ENCODE peak calls at places on chromosomes 11 and 22, in seven cellular contexts. T is H1; U is H9; W is CD4-positive, CD25-positive, alpha-beta regulatory T cell; X is substantia nigra; O is right cardiac atrium; Y is RWPE1. N is an unnamed sample.

GRCh38 chr22:30432520-30432919 is 7.0 kb downstream of the MTFP1 start:
- DNase-seq in W (no peak), T (no peak), U (no peak), X (no peak), Y (no peak), O (no peak), N (no peak)

GRCh38 chr11:94734563-94735275 is 33.4 kb upstream of the AMOTL1 start:
- DNase-seq in O (no peak), U (peak), X (no peak), W (no peak), Y (no peak), T (peak), N (no peak)

GRCh38 chr22:44391026-44391425 is 78.3 kb upstream of the SHISAL1 start:
- DNase-seq in O (no peak), T (no peak), Y (no peak), W (no peak), U (peak), X (no peak), N (no peak)

GRCh38 chr11:69359735-69360470 is 65.9 kb downstream of the MYEOV start:
- DNase-seq in X (no peak), T (peak), Y (no peak), W (no peak), U (peak), O (no peak), N (no peak)

GRCh38 chr11:128848815-128849455 is 18.2 kb downstream of the KCNJ1 start:
- DNase-seq in Y (peak), U (peak), W (peak), T (peak), X (no peak), O (peak), N (peak)

GRCh38 chr11:8814923-8815240 is 96.1 kb upstream of the AKIP1 start:
- DNase-seq in U (no peak), W (no peak), Y (no peak), T (no peak), O (no peak), X (no peak), N (no peak)

GRCh38 chr11:18223937-18224387 is 12.6 kb downstream of the SAA4 start:
- DNase-seq in U (no peak), O (no peak), X (no peak), W (no peak), T (no peak), Y (no peak), N (no peak)

GRCh38 chr22:29706493-29706892 is 13.3 kb upstream of the CABP7 start:
- DNase-seq in X (no peak), U (peak), O (no peak), Y (no peak), T (no peak), W (no peak), N (no peak)

GRCh38 chr11:65425105-65425970 is 2.7 kb downstream of the NEAT1 start:
- DNase-seq in T (no peak), U (peak), W (peak), O (peak), Y (no peak), X (no peak), N (peak)

GRCh38 chr11:119372260-119373058 is 9.0 kb downstream of the USP2 start:
- DNase-seq in W (no peak), X (no peak), O (no peak), T (no peak), U (peak), Y (no peak), N (no peak)

GRCh38 chr22:29073618-29074275 is 912 bp downstream of the KREMEN1 start:
- DNase-seq in O (peak), X (no peak), W (no peak), Y (peak), U (peak), T (peak), N (peak)

GRCh38 chr11:62860835-62861563 is 19.7 kb upstream of the SLC3A2 start:
- DNase-seq in Y (no peak), O (no peak), T (no peak), W (no peak), X (no peak), U (no peak), N (no peak)

GRCh38 chr11:95715777-95716241 is 73.8 kb downstream of the FAM76B start:
- DNase-seq in T (no peak), X (no peak), Y (peak), W (peak), U (no peak), O (no peak), N (no peak)

GRCh38 chr11:88414981-88415391 is 77.5 kb upstream of the CTSC start:
- DNase-seq in T (no peak), U (no peak), Y (no peak), X (no peak), W (no peak), O (no peak), N (no peak)

GRCh38 chr22:24416095-24416494 is 11.3 kb upstream of the ADORA2A start:
- DNase-seq in U (no peak), W (no peak), Y (no peak), O (no peak), X (no peak), T (peak), N (no peak)

GRCh38 chr22:43078522-43078921 is 10.7 kb downstream of the TTLL1 start:
- DNase-seq in U (no peak), T (no peak), W (no peak), X (no peak), O (no peak), Y (no peak), N (no peak)

GRCh38 chr11:88508808-88509581 is 171.5 kb upstream of the CTSC start:
- DNase-seq in Y (no peak), U (peak), O (peak), W (no peak), X (no peak), T (peak), N (peak)

GRCh38 chr11:73972620-73973449 is 9.8 kb downstream of the UCP2 start:
- DNase-seq in Y (no peak), O (no peak), W (no peak), X (no peak), T (no peak), U (no peak), N (no peak)

GRCh38 chr11:78555592-78555991 is 19.1 kb downstream of the NARS2 start:
- DNase-seq in O (no peak), U (no peak), T (no peak), W (no peak), X (no peak), Y (no peak), N (no peak)

GRCh38 chr11:75734491-75735180 is 17.0 kb downstream of the MOGAT2 start:
- DNase-seq in U (no peak), Y (no peak), X (no peak), O (peak), W (no peak), T (no peak), N (no peak)

GRCh38 chr11:119666463-119667131 is 62.4 kb downstream of the NECTIN1 start:
- DNase-seq in X (peak), U (peak), T (peak), Y (peak), W (peak), O (peak), N (peak)

GRCh38 chr11:69131644-69132300 is 24.0 kb upstream of the SMIM38 start:
- DNase-seq in U (peak), X (no peak), T (peak), O (peak), W (no peak), Y (peak), N (peak)

GRCh38 chr11:79244175-79244804 is 196.5 kb downstream of the TENM4 start:
- DNase-seq in O (no peak), W (no peak), U (no peak), X (no peak), T (no peak), Y (peak), N (no peak)

GRCh38 chr11:131897976-131898375 is 527.6 kb downstream of the NTM start:
- DNase-seq in U (no peak), O (no peak), X (no peak), W (no peak), T (no peak), Y (no peak), N (no peak)

GRCh38 chr11:83666149-83666548 is 380.0 kb upstream of the CCDC90B start:
- DNase-seq in Y (no peak), O (no peak), X (no peak), T (no peak), W (no peak), U (no peak), N (no peak)
- H3K27ac ChIP-seq in Y (no peak), O (no peak), X (no peak), T (no peak), W (no peak), U (no peak), N (no peak)

DNA sequence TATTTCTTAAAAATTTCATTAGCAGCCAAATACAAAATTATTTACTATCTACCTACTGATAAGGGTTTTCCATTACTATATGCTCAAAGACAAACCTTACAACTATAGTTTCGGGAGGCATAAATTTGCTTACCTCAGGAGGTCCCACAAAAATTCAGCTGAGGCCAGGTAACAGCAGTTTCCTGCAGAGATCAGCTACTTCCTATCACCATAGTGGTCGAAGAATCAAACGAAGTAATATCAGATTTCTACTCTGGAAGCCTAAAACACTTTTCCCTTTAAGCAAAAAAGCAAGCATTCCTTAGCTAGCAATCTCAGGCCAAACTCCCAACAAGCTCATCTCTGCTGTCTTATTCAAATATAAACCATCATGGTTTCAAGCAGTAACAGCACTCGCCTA is 3.1 kb downstream of the NAP1L4 start:
- DNase-seq in T (no peak), X (no peak), O (no peak), U (no peak), W (no peak), Y (no peak), N (no peak)
- H3K27ac ChIP-seq in T (no peak), X (peak), O (no peak), U (no peak), W (peak), Y (no peak), N (no peak)

DNA sequence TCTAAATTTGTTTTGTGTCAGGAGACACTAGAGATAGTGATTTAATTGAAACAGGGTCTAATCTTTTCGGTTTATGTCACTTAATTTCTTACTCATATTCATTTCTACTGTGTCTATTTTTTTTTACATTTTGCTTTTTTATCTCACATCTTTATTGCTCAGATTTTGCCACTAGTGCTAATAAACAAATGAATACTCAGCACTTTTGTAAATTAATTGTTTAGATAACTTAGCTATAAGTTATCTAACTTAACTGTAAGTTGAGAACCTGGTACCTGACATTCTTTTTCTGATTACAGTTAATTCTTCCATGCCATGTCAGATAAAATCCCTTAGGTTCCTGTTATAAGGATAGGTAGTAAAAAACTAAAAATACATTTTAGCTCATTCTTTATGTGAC is 22.1 kb upstream of the OR5M8 start:
- DNase-seq in T (no peak), O (no peak), W (no peak), Y (no peak), X (no peak), U (no peak), N (no peak)
- H3K27ac ChIP-seq in T (no peak), O (no peak), W (no peak), Y (no peak), X (no peak), U (no peak), N (no peak)

DNA sequence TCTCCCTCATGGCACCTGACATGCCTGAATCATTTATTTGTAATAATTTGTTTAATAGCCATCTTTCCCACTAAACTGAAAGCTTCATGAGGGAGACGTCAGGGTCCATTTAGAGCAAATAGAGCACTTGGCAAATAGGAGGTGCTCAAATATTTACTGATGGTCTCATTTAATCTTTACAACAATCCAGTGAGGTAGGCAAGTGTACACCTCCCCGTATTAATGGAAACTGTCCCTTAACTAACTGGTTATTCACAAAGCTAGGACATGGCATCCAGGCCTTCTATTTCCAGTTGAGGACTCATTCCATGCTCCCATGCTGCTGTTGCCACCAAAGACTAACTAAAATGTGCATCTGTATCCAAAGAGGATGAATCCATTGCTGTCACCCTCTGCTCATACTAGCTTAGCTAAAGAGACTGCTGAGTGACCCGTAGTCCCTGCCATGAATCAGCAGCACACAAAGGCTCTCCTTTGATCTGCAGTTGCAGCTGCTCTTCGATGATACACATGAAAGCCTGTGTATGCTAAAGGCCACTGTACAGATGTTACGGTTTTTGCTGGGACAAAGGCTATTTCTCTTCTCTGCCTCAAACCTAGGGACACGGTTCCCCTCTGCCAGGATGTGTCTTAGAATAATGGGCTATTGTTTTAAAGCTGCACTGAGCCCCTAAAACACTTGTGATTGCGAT is 82.6 kb downstream of the RAB30 start:
- DNase-seq in X (no peak), O (no peak), T (no peak), U (no peak), W (no peak), Y (no peak), N (no peak)
- H3K27ac ChIP-seq in X (peak), O (no peak), T (no peak), U (no peak), W (no peak), Y (no peak), N (peak)

GRCh38 chr11:3925513-3925912 is 70.0 kb downstream of the STIM1 start:
- DNase-seq in U (no peak), T (no peak), W (no peak), Y (no peak), X (no peak), O (no peak), N (no peak)

GRCh38 chr11:3914807-3915206 is 59.3 kb downstream of the STIM1 start:
- DNase-seq in O (no peak), X (no peak), Y (no peak), W (no peak), T (no peak), U (no peak), N (no peak)

GRCh38 chr11:3922056-3922455 is 66.6 kb downstream of the STIM1 start:
- DNase-seq in U (no peak), T (no peak), W (no peak), O (no peak), Y (no peak), X (no peak), N (no peak)

GRCh38 chr11:3916962-3917361 is 61.5 kb downstream of the STIM1 start:
- DNase-seq in O (no peak), Y (peak), U (no peak), W (no peak), X (no peak), T (no peak), N (no peak)

GRCh38 chr11:3920148-3920852 is 64.8 kb downstream of the STIM1 start:
- DNase-seq in W (peak), X (no peak), U (no peak), Y (peak), T (no peak), O (peak), N (no peak)
- H3K27ac ChIP-seq in W (peak), X (no peak), U (no peak), Y (peak), T (no peak), O (no peak), N (no peak)

N was measured in left ventricle myocardium inferior.